ENCODE peak calls at places on chromosome 17, in eight cellular contexts. One of them, this sample, is unnamed.
A peak's percentile ranks its signal among the peaks of the same experiment; 100 is the strongest.

GRCh38 chr17:44376124-44376523 is 12.5 kb upstream of the FAM171A2 start:
- DNase-seq in PC-9: peak; percentile 17
- DNase-seq in mesendoderm: peak; percentile 68
- DNase-seq in left ventricle myocardium inferior: peak; percentile 56
- DNase-seq in adrenal gland: no peak
- DNase-seq in ovary: peak; percentile 54
- DNase-seq in heart right ventricle: peak; percentile 64
- DNase-seq in tibial nerve: no peak
- DNase-seq in this sample: no peak

GRCh38 chr17:27361695-27362094 is 67.8 kb downstream of the WSB1 start:
- DNase-seq in PC-9: no peak
- DNase-seq in mesendoderm: no peak
- DNase-seq in left ventricle myocardium inferior: no peak
- DNase-seq in adrenal gland: no peak
- DNase-seq in ovary: no peak
- DNase-seq in heart right ventricle: no peak
- DNase-seq in tibial nerve: no peak
- DNase-seq in this sample: no peak

GRCh38 chr17:39852239-39852638 is 11.9 kb downstream of the IKZF3 start:
- DNase-seq in PC-9: no peak
- DNase-seq in mesendoderm: no peak
- DNase-seq in left ventricle myocardium inferior: no peak
- DNase-seq in adrenal gland: no peak
- DNase-seq in ovary: no peak
- DNase-seq in heart right ventricle: no peak
- DNase-seq in tibial nerve: no peak
- DNase-seq in this sample: no peak

GRCh38 chr17:80126449-80126715 is 20.5 kb downstream of the EIF4A3 start:
- DNase-seq in PC-9: no peak
- DNase-seq in mesendoderm: no peak
- DNase-seq in left ventricle myocardium inferior: no peak
- DNase-seq in adrenal gland: no peak
- DNase-seq in ovary: no peak
- DNase-seq in heart right ventricle: no peak
- DNase-seq in tibial nerve: no peak
- DNase-seq in this sample: no peak

GRCh38 chr17:30788918-30789317 is 35.6 kb downstream of the CRLF3 start:
- DNase-seq in PC-9: no peak
- DNase-seq in mesendoderm: peak; percentile 15
- DNase-seq in left ventricle myocardium inferior: no peak
- DNase-seq in adrenal gland: no peak
- DNase-seq in ovary: no peak
- DNase-seq in heart right ventricle: no peak
- DNase-seq in tibial nerve: no peak
- DNase-seq in this sample: no peak

GRCh38 chr17:46163316-46163715 is 29.9 kb downstream of the KANSL1 start:
- DNase-seq in PC-9: no peak
- DNase-seq in mesendoderm: no peak
- DNase-seq in left ventricle myocardium inferior: no peak
- DNase-seq in adrenal gland: no peak
- DNase-seq in ovary: no peak
- DNase-seq in heart right ventricle: no peak
- DNase-seq in tibial nerve: no peak
- DNase-seq in this sample: no peak

GRCh38 chr17:67562036-67562435 is 155.7 kb upstream of the NOL11 start:
- DNase-seq in PC-9: no peak
- DNase-seq in mesendoderm: no peak
- DNase-seq in left ventricle myocardium inferior: no peak
- DNase-seq in adrenal gland: peak; percentile 23
- DNase-seq in ovary: no peak
- DNase-seq in heart right ventricle: no peak
- DNase-seq in tibial nerve: no peak
- DNase-seq in this sample: no peak

GRCh38 chr17:68646626-68647526 is 45.7 kb upstream of the FAM20A start:
- DNase-seq in PC-9: no peak
- DNase-seq in mesendoderm: no peak
- DNase-seq in left ventricle myocardium inferior: no peak
- DNase-seq in adrenal gland: no peak
- DNase-seq in ovary: no peak
- DNase-seq in heart right ventricle: no peak
- DNase-seq in tibial nerve: no peak
- DNase-seq in this sample: no peak

GRCh38 chr17:61996916-61997605 is 68.0 kb downstream of the MED13 start:
- DNase-seq in PC-9: no peak
- DNase-seq in mesendoderm: peak; percentile 8
- DNase-seq in left ventricle myocardium inferior: no peak
- DNase-seq in adrenal gland: no peak
- DNase-seq in ovary: no peak
- DNase-seq in heart right ventricle: no peak
- DNase-seq in tibial nerve: no peak
- DNase-seq in this sample: no peak

GRCh38 chr17:9021158-9021984 is at the start of gene NTN1:
- DNase-seq in PC-9: peak; percentile 76
- DNase-seq in mesendoderm: no peak
- DNase-seq in left ventricle myocardium inferior: peak; percentile 59
- DNase-seq in adrenal gland: peak; percentile 33
- DNase-seq in ovary: peak; percentile 61
- DNase-seq in heart right ventricle: peak; percentile 43
- DNase-seq in tibial nerve: peak; percentile 39
- DNase-seq in this sample: peak; percentile 81

GRCh38 chr17:74861554-74862107 is 1.9 kb upstream of the GRIN2C start:
- DNase-seq in PC-9: no peak
- DNase-seq in mesendoderm: no peak
- DNase-seq in left ventricle myocardium inferior: no peak
- DNase-seq in adrenal gland: no peak
- DNase-seq in ovary: no peak
- DNase-seq in heart right ventricle: no peak
- DNase-seq in tibial nerve: no peak
- DNase-seq in this sample: no peak

GRCh38 chr17:21419299-21420239 is 43.4 kb downstream of the KCNJ12 start:
- DNase-seq in PC-9: no peak
- DNase-seq in mesendoderm: peak; percentile 21
- DNase-seq in left ventricle myocardium inferior: peak; percentile 28
- DNase-seq in adrenal gland: no peak
- DNase-seq in ovary: no peak
- DNase-seq in heart right ventricle: no peak
- DNase-seq in tibial nerve: no peak
- DNase-seq in this sample: peak; percentile 85

GRCh38 chr17:65394811-65395472 is 166.5 kb downstream of the AXIN2 start:
- DNase-seq in PC-9: no peak
- DNase-seq in mesendoderm: no peak
- DNase-seq in left ventricle myocardium inferior: no peak
- DNase-seq in adrenal gland: no peak
- DNase-seq in ovary: no peak
- DNase-seq in heart right ventricle: no peak
- DNase-seq in tibial nerve: no peak
- DNase-seq in this sample: no peak

GRCh38 chr17:2266045-2266864 is 37.3 kb downstream of the SMG6 start:
- DNase-seq in PC-9: no peak
- DNase-seq in mesendoderm: no peak
- DNase-seq in left ventricle myocardium inferior: no peak
- DNase-seq in adrenal gland: no peak
- DNase-seq in ovary: no peak
- DNase-seq in heart right ventricle: peak; percentile 34
- DNase-seq in tibial nerve: no peak
- DNase-seq in this sample: peak; percentile 81

GRCh38 chr17:34586346-34586846 is 7.0 kb downstream of the TMEM132E start:
- DNase-seq in PC-9: no peak
- DNase-seq in mesendoderm: no peak
- DNase-seq in left ventricle myocardium inferior: no peak
- DNase-seq in adrenal gland: no peak
- DNase-seq in ovary: no peak
- DNase-seq in heart right ventricle: no peak
- DNase-seq in tibial nerve: no peak
- DNase-seq in this sample: no peak
- H3K27me3 ChIP-seq in PC-9: peaks cover 69% of the 10 kb centered on the region
- H3K27me3 ChIP-seq in mesendoderm: peaks cover 39% of the 10 kb centered on the region
- H3K27me3 ChIP-seq in left ventricle myocardium inferior: peaks cover 100% of the 10 kb centered on the region
- H3K27me3 ChIP-seq in adrenal gland: peaks cover 29% of the 10 kb centered on the region
- H3K27me3 ChIP-seq in ovary: no peaks in the 10 kb centered on the region
- H3K27me3 ChIP-seq in heart right ventricle: peaks cover 91% of the 10 kb centered on the region
- H3K27me3 ChIP-seq in tibial nerve: peaks cover 64% of the 10 kb centered on the region
- H3K27me3 ChIP-seq in this sample: peaks cover 7% of the 10 kb centered on the region

GRCh38 chr17:64015447-64015846 is 5.0 kb downstream of the ICAM2 start:
- DNase-seq in PC-9: no peak
- DNase-seq in mesendoderm: no peak
- DNase-seq in left ventricle myocardium inferior: no peak
- DNase-seq in adrenal gland: peak; percentile 40
- DNase-seq in ovary: no peak
- DNase-seq in heart right ventricle: no peak
- DNase-seq in tibial nerve: no peak
- DNase-seq in this sample: no peak
- H3K4me1 ChIP-seq in PC-9: peaks cover under 1% of the 10 kb centered on the region
- H3K4me1 ChIP-seq in mesendoderm: no peaks in the 10 kb centered on the region
- H3K4me1 ChIP-seq in left ventricle myocardium inferior: peaks cover 36% of the 10 kb centered on the region
- H3K4me1 ChIP-seq in adrenal gland: no peaks in the 10 kb centered on the region
- H3K4me1 ChIP-seq in ovary: no peaks in the 10 kb centered on the region
- H3K4me1 ChIP-seq in heart right ventricle: no peaks in the 10 kb centered on the region
- H3K4me1 ChIP-seq in tibial nerve: peaks cover 8% of the 10 kb centered on the region
- H3K4me1 ChIP-seq in this sample: peaks cover 51% of the 10 kb centered on the region

GRCh38 chr17:76736349-76737081 is 616 bp downstream of the SRSF2 start:
- DNase-seq in PC-9: peak; percentile 56
- DNase-seq in mesendoderm: peak; percentile 73
- DNase-seq in left ventricle myocardium inferior: peak; percentile 84
- DNase-seq in adrenal gland: peak; percentile 88
- DNase-seq in ovary: peak; percentile 85
- DNase-seq in heart right ventricle: peak; percentile 81
- DNase-seq in tibial nerve: peak; percentile 53
- DNase-seq in this sample: peak; percentile 71
- H3K4me3 ChIP-seq in PC-9: peak overlapping the region; percentile 92
- H3K4me3 ChIP-seq in mesendoderm: peak overlapping the region; percentile 84
- H3K4me3 ChIP-seq in left ventricle myocardium inferior: peak overlapping the region; percentile 96
- H3K4me3 ChIP-seq in adrenal gland: peak overlapping the region; percentile 97
- H3K4me3 ChIP-seq in ovary: peak overlapping the region; percentile 87
- H3K4me3 ChIP-seq in heart right ventricle: peak overlapping the region; percentile 96
- H3K4me3 ChIP-seq in tibial nerve: peak overlapping the region; percentile 86
- H3K4me3 ChIP-seq in this sample: peak overlapping the region; percentile 97

GRCh38 chr17:48314716-48315115 is 115.3 kb downstream of the SKAP1 start:
- DNase-seq in PC-9: no peak
- DNase-seq in mesendoderm: no peak
- DNase-seq in left ventricle myocardium inferior: no peak
- DNase-seq in adrenal gland: no peak
- DNase-seq in ovary: no peak
- DNase-seq in heart right ventricle: no peak
- DNase-seq in tibial nerve: no peak
- DNase-seq in this sample: no peak

GRCh38 chr17:48308591-48308990 is 121.4 kb downstream of the SKAP1 start:
- DNase-seq in PC-9: no peak
- DNase-seq in mesendoderm: no peak
- DNase-seq in left ventricle myocardium inferior: no peak
- DNase-seq in adrenal gland: no peak
- DNase-seq in ovary: no peak
- DNase-seq in heart right ventricle: no peak
- DNase-seq in tibial nerve: no peak
- DNase-seq in this sample: no peak

GRCh38 chr17:48310748-48311213 is 119.2 kb downstream of the SKAP1 start:
- DNase-seq in PC-9: no peak
- DNase-seq in mesendoderm: no peak
- DNase-seq in left ventricle myocardium inferior: no peak
- DNase-seq in adrenal gland: no peak
- DNase-seq in ovary: no peak
- DNase-seq in heart right ventricle: no peak
- DNase-seq in tibial nerve: no peak
- DNase-seq in this sample: no peak

GRCh38 chr17:48311324-48311723 is 118.7 kb downstream of the SKAP1 start:
- DNase-seq in PC-9: no peak
- DNase-seq in mesendoderm: no peak
- DNase-seq in left ventricle myocardium inferior: no peak
- DNase-seq in adrenal gland: no peak
- DNase-seq in ovary: no peak
- DNase-seq in heart right ventricle: no peak
- DNase-seq in tibial nerve: no peak
- DNase-seq in this sample: no peak

GRCh38 chr17:48313096-48313495 is 116.9 kb downstream of the SKAP1 start:
- DNase-seq in PC-9: no peak
- DNase-seq in mesendoderm: no peak
- DNase-seq in left ventricle myocardium inferior: no peak
- DNase-seq in adrenal gland: no peak
- DNase-seq in ovary: no peak
- DNase-seq in heart right ventricle: no peak
- DNase-seq in tibial nerve: no peak
- DNase-seq in this sample: no peak
- H3K27me3 ChIP-seq in PC-9: no peaks in the 10 kb centered on the region
- H3K27me3 ChIP-seq in mesendoderm: peaks cover 3% of the 10 kb centered on the region
- H3K27me3 ChIP-seq in left ventricle myocardium inferior: peaks cover 100% of the 10 kb centered on the region
- H3K27me3 ChIP-seq in adrenal gland: no peaks in the 10 kb centered on the region
- H3K27me3 ChIP-seq in ovary: no peaks in the 10 kb centered on the region
- H3K27me3 ChIP-seq in heart right ventricle: peaks cover 95% of the 10 kb centered on the region
- H3K27me3 ChIP-seq in tibial nerve: peaks cover 83% of the 10 kb centered on the region
- H3K27me3 ChIP-seq in this sample: no peaks in the 10 kb centered on the region

DNA sequence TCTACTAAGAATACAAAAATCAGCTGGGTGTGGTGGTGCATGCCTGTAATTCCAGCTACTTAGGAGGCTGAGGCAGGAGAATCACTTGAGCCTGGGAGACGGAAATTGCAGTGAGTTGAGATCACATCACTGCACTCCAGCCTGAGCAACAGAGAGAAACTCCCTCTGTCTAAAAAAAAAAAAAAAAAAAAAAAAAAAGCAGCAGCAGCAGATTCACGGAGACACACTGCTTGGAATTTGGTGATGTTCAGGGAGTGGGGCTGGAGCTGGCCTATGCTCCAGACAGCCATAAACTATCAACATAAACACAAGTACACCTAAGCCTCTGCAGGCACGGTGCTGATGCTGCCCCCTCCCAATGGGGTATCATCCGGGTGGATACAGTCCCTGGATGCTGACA is 39.6 kb upstream of the RHOT1 start:
- DNase-seq in PC-9: no peak
- DNase-seq in mesendoderm: peak; percentile 25
- DNase-seq in left ventricle myocardium inferior: no peak
- DNase-seq in adrenal gland: peak; percentile 17
- DNase-seq in ovary: no peak
- DNase-seq in heart right ventricle: no peak
- DNase-seq in tibial nerve: no peak
- DNase-seq in this sample: no peak
- H3K4me1 ChIP-seq in PC-9: no peaks in the 10 kb centered on the region
- H3K4me1 ChIP-seq in mesendoderm: no peaks in the 10 kb centered on the region
- H3K4me1 ChIP-seq in left ventricle myocardium inferior: peaks cover 12% of the 10 kb centered on the region
- H3K4me1 ChIP-seq in adrenal gland: no peaks in the 10 kb centered on the region
- H3K4me1 ChIP-seq in ovary: peaks cover 3% of the 10 kb centered on the region
- H3K4me1 ChIP-seq in heart right ventricle: no peaks in the 10 kb centered on the region
- H3K4me1 ChIP-seq in tibial nerve: no peaks in the 10 kb centered on the region
- H3K4me1 ChIP-seq in this sample: peaks cover 36% of the 10 kb centered on the region

This sample was measured in naive thymus-derived CD4-positive, alpha-beta T cell.